ENCODE peak calls at places on chromosome 6, in eight cellular contexts. One of them, this sample, is unnamed.

GRCh38 chr6:120894077-120894476 is 440.2 kb downstream of the TBC1D32 start:
- DNase-seq in midbrain: no peak
- DNase-seq in posterior cingulate gyrus: no peak
- DNase-seq in naive thymus-derived CD4-positive, alpha-beta T cell: no peak
- DNase-seq in stimulated activated CD4-positive, alpha-beta T cell treated with anti-CD3 and anti-CD28 coated beads, TNF-alpha, amount 100 ng/mL, for 1 hour: no peak
- DNase-seq in left kidney: no peak
- DNase-seq in AG09319: no peak
- DNase-seq in tibial artery: no peak
- DNase-seq in this sample: no peak

GRCh38 chr6:134936476-134936875 is 13.4 kb downstream of the ALDH8A1 start:
- DNase-seq in left kidney: no peak
- DNase-seq in naive thymus-derived CD4-positive, alpha-beta T cell: no peak
- DNase-seq in tibial artery: no peak
- DNase-seq in AG09319: no peak
- DNase-seq in posterior cingulate gyrus: no peak
- DNase-seq in stimulated activated CD4-positive, alpha-beta T cell treated with anti-CD3 and anti-CD28 coated beads, TNF-alpha, amount 100 ng/mL, for 1 hour: no peak
- DNase-seq in midbrain: no peak
- DNase-seq in this sample: no peak

GRCh38 chr6:75202676-75203131 is 3.1 kb downstream of the COL12A1 start:
- DNase-seq in posterior cingulate gyrus: no peak
- DNase-seq in stimulated activated CD4-positive, alpha-beta T cell treated with anti-CD3 and anti-CD28 coated beads, TNF-alpha, amount 100 ng/mL, for 1 hour: no peak
- DNase-seq in midbrain: no peak
- DNase-seq in AG09319: no peak
- DNase-seq in naive thymus-derived CD4-positive, alpha-beta T cell: no peak
- DNase-seq in left kidney: no peak
- DNase-seq in tibial artery: no peak
- DNase-seq in this sample: no peak

GRCh38 chr6:39495640-39496039 is 173.1 kb upstream of the KCNK16 start:
- DNase-seq in tibial artery: no peak
- DNase-seq in posterior cingulate gyrus: no peak
- DNase-seq in left kidney: peak; percentile 32
- DNase-seq in stimulated activated CD4-positive, alpha-beta T cell treated with anti-CD3 and anti-CD28 coated beads, TNF-alpha, amount 100 ng/mL, for 1 hour: no peak
- DNase-seq in AG09319: no peak
- DNase-seq in midbrain: no peak
- DNase-seq in naive thymus-derived CD4-positive, alpha-beta T cell: no peak
- DNase-seq in this sample: no peak

GRCh38 chr6:56660374-56660730 is 17.7 kb upstream of the DST start:
- DNase-seq in left kidney: no peak
- DNase-seq in posterior cingulate gyrus: no peak
- DNase-seq in midbrain: no peak
- DNase-seq in AG09319: no peak
- DNase-seq in tibial artery: no peak
- DNase-seq in naive thymus-derived CD4-positive, alpha-beta T cell: no peak
- DNase-seq in stimulated activated CD4-positive, alpha-beta T cell treated with anti-CD3 and anti-CD28 coated beads, TNF-alpha, amount 100 ng/mL, for 1 hour: no peak
- DNase-seq in this sample: no peak

GRCh38 chr6:147961473-147962141 is 381.0 kb upstream of the SASH1 start:
- DNase-seq in posterior cingulate gyrus: no peak
- DNase-seq in naive thymus-derived CD4-positive, alpha-beta T cell: no peak
- DNase-seq in midbrain: no peak
- DNase-seq in left kidney: peak; percentile 15
- DNase-seq in stimulated activated CD4-positive, alpha-beta T cell treated with anti-CD3 and anti-CD28 coated beads, TNF-alpha, amount 100 ng/mL, for 1 hour: no peak
- DNase-seq in tibial artery: no peak
- DNase-seq in AG09319: no peak
- DNase-seq in this sample: no peak

GRCh38 chr6:97524846-97525245 is 241.8 kb upstream of the MMS22L start:
- DNase-seq in midbrain: peak; percentile 40
- DNase-seq in AG09319: no peak
- DNase-seq in left kidney: peak; percentile 18
- DNase-seq in stimulated activated CD4-positive, alpha-beta T cell treated with anti-CD3 and anti-CD28 coated beads, TNF-alpha, amount 100 ng/mL, for 1 hour: no peak
- DNase-seq in naive thymus-derived CD4-positive, alpha-beta T cell: no peak
- DNase-seq in tibial artery: no peak
- DNase-seq in posterior cingulate gyrus: peak; percentile 29
- DNase-seq in this sample: no peak

GRCh38 chr6:17705428-17705777 is 1.3 kb downstream of the NUP153 start:
- DNase-seq in AG09319: no peak
- DNase-seq in tibial artery: peak; percentile 78
- DNase-seq in midbrain: no peak
- DNase-seq in stimulated activated CD4-positive, alpha-beta T cell treated with anti-CD3 and anti-CD28 coated beads, TNF-alpha, amount 100 ng/mL, for 1 hour: no peak
- DNase-seq in naive thymus-derived CD4-positive, alpha-beta T cell: no peak
- DNase-seq in posterior cingulate gyrus: no peak
- DNase-seq in left kidney: peak; percentile 71
- DNase-seq in this sample: peak; percentile 49

GRCh38 chr6:101276066-101276465 is 117.4 kb upstream of the GRIK2 start:
- DNase-seq in naive thymus-derived CD4-positive, alpha-beta T cell: no peak
- DNase-seq in left kidney: no peak
- DNase-seq in tibial artery: no peak
- DNase-seq in midbrain: no peak
- DNase-seq in AG09319: no peak
- DNase-seq in posterior cingulate gyrus: no peak
- DNase-seq in stimulated activated CD4-positive, alpha-beta T cell treated with anti-CD3 and anti-CD28 coated beads, TNF-alpha, amount 100 ng/mL, for 1 hour: no peak
- DNase-seq in this sample: no peak

GRCh38 chr6:31128093-31128676 is 7.9 kb upstream of the CDSN start:
- DNase-seq in naive thymus-derived CD4-positive, alpha-beta T cell: peak; percentile 71
- DNase-seq in left kidney: peak; percentile 77
- DNase-seq in midbrain: peak; percentile 20
- DNase-seq in AG09319: no peak
- DNase-seq in tibial artery: no peak
- DNase-seq in stimulated activated CD4-positive, alpha-beta T cell treated with anti-CD3 and anti-CD28 coated beads, TNF-alpha, amount 100 ng/mL, for 1 hour: peak; percentile 43
- DNase-seq in posterior cingulate gyrus: peak; percentile 53
- DNase-seq in this sample: peak; percentile 66

GRCh38 chr6:32610897-32611296 is 21.2 kb upstream of the HLA-DRB1 start:
- DNase-seq in left kidney: no peak
- DNase-seq in midbrain: no peak
- DNase-seq in AG09319: no peak
- DNase-seq in stimulated activated CD4-positive, alpha-beta T cell treated with anti-CD3 and anti-CD28 coated beads, TNF-alpha, amount 100 ng/mL, for 1 hour: no peak
- DNase-seq in tibial artery: no peak
- DNase-seq in posterior cingulate gyrus: no peak
- DNase-seq in naive thymus-derived CD4-positive, alpha-beta T cell: no peak
- DNase-seq in this sample: no peak

GRCh38 chr6:133512410-133513016 is 271.4 kb downstream of the EYA4 start:
- DNase-seq in midbrain: peak; percentile 52
- DNase-seq in tibial artery: no peak
- DNase-seq in naive thymus-derived CD4-positive, alpha-beta T cell: peak; percentile 4
- DNase-seq in posterior cingulate gyrus: peak; percentile 65
- DNase-seq in stimulated activated CD4-positive, alpha-beta T cell treated with anti-CD3 and anti-CD28 coated beads, TNF-alpha, amount 100 ng/mL, for 1 hour: no peak
- DNase-seq in left kidney: peak; percentile 82
- DNase-seq in AG09319: peak; percentile 22
- DNase-seq in this sample: no peak

GRCh38 chr6:127397729-127398609 is 54.6 kb upstream of the ECHDC1 start:
- DNase-seq in stimulated activated CD4-positive, alpha-beta T cell treated with anti-CD3 and anti-CD28 coated beads, TNF-alpha, amount 100 ng/mL, for 1 hour: no peak
- DNase-seq in midbrain: no peak
- DNase-seq in left kidney: no peak
- DNase-seq in naive thymus-derived CD4-positive, alpha-beta T cell: no peak
- DNase-seq in posterior cingulate gyrus: no peak
- DNase-seq in tibial artery: no peak
- DNase-seq in AG09319: no peak
- DNase-seq in this sample: no peak

GRCh38 chr6:132995432-132995831 is 181.1 kb downstream of the RPS12 start:
- DNase-seq in stimulated activated CD4-positive, alpha-beta T cell treated with anti-CD3 and anti-CD28 coated beads, TNF-alpha, amount 100 ng/mL, for 1 hour: no peak
- DNase-seq in posterior cingulate gyrus: peak; percentile 9
- DNase-seq in left kidney: no peak
- DNase-seq in AG09319: no peak
- DNase-seq in midbrain: no peak
- DNase-seq in naive thymus-derived CD4-positive, alpha-beta T cell: no peak
- DNase-seq in tibial artery: no peak
- DNase-seq in this sample: no peak

GRCh38 chr6:13813621-13814175 is 659 bp downstream of the MCUR1 start:
- DNase-seq in AG09319: peak; percentile 23
- DNase-seq in naive thymus-derived CD4-positive, alpha-beta T cell: peak; percentile 24
- DNase-seq in stimulated activated CD4-positive, alpha-beta T cell treated with anti-CD3 and anti-CD28 coated beads, TNF-alpha, amount 100 ng/mL, for 1 hour: no peak
- DNase-seq in posterior cingulate gyrus: no peak
- DNase-seq in tibial artery: peak; percentile 85
- DNase-seq in left kidney: peak; percentile 95
- DNase-seq in midbrain: peak; percentile 30
- DNase-seq in this sample: peak; percentile 75

GRCh38 chr6:106383573-106383972 is 23.1 kb downstream of the CRYBG1 start:
- DNase-seq in tibial artery: no peak
- DNase-seq in posterior cingulate gyrus: no peak
- DNase-seq in naive thymus-derived CD4-positive, alpha-beta T cell: no peak
- DNase-seq in AG09319: no peak
- DNase-seq in midbrain: no peak
- DNase-seq in stimulated activated CD4-positive, alpha-beta T cell treated with anti-CD3 and anti-CD28 coated beads, TNF-alpha, amount 100 ng/mL, for 1 hour: no peak
- DNase-seq in left kidney: no peak
- DNase-seq in this sample: no peak

GRCh38 chr6:68128211-68128610 is 506.9 kb upstream of the ADGRB3 start:
- DNase-seq in left kidney: no peak
- DNase-seq in tibial artery: no peak
- DNase-seq in naive thymus-derived CD4-positive, alpha-beta T cell: no peak
- DNase-seq in stimulated activated CD4-positive, alpha-beta T cell treated with anti-CD3 and anti-CD28 coated beads, TNF-alpha, amount 100 ng/mL, for 1 hour: no peak
- DNase-seq in posterior cingulate gyrus: no peak
- DNase-seq in midbrain: no peak
- DNase-seq in AG09319: no peak
- DNase-seq in this sample: no peak

GRCh38 chr6:95448208-95448607 is 129.1 kb upstream of the MANEA start:
- DNase-seq in posterior cingulate gyrus: no peak
- DNase-seq in midbrain: no peak
- DNase-seq in AG09319: no peak
- DNase-seq in tibial artery: no peak
- DNase-seq in naive thymus-derived CD4-positive, alpha-beta T cell: no peak
- DNase-seq in left kidney: no peak
- DNase-seq in stimulated activated CD4-positive, alpha-beta T cell treated with anti-CD3 and anti-CD28 coated beads, TNF-alpha, amount 100 ng/mL, for 1 hour: no peak
- DNase-seq in this sample: no peak

GRCh38 chr6:62805431-62805830 is 405.8 kb upstream of the FKBP1C start:
- DNase-seq in naive thymus-derived CD4-positive, alpha-beta T cell: no peak
- DNase-seq in stimulated activated CD4-positive, alpha-beta T cell treated with anti-CD3 and anti-CD28 coated beads, TNF-alpha, amount 100 ng/mL, for 1 hour: no peak
- DNase-seq in left kidney: peak; percentile 28
- DNase-seq in midbrain: no peak
- DNase-seq in posterior cingulate gyrus: no peak
- DNase-seq in AG09319: no peak
- DNase-seq in tibial artery: no peak
- DNase-seq in this sample: no peak

GRCh38 chr6:45707188-45707587 is 308.5 kb downstream of the CLIC5 start:
- DNase-seq in AG09319: no peak
- DNase-seq in tibial artery: no peak
- DNase-seq in posterior cingulate gyrus: no peak
- DNase-seq in naive thymus-derived CD4-positive, alpha-beta T cell: no peak
- DNase-seq in left kidney: no peak
- DNase-seq in stimulated activated CD4-positive, alpha-beta T cell treated with anti-CD3 and anti-CD28 coated beads, TNF-alpha, amount 100 ng/mL, for 1 hour: no peak
- DNase-seq in midbrain: no peak
- DNase-seq in this sample: no peak

GRCh38 chr6:131948221-131948661 is 2.9 kb downstream of the CCN2 start:
- DNase-seq in naive thymus-derived CD4-positive, alpha-beta T cell: no peak
- DNase-seq in AG09319: no peak
- DNase-seq in posterior cingulate gyrus: no peak
- DNase-seq in midbrain: no peak
- DNase-seq in left kidney: no peak
- DNase-seq in tibial artery: no peak
- DNase-seq in stimulated activated CD4-positive, alpha-beta T cell treated with anti-CD3 and anti-CD28 coated beads, TNF-alpha, amount 100 ng/mL, for 1 hour: no peak
- DNase-seq in this sample: no peak

GRCh38 chr6:150600302-150601017 is 775 bp downstream of the PLEKHG1 start:
- DNase-seq in AG09319: peak; percentile 8
- DNase-seq in left kidney: peak; percentile 96
- DNase-seq in naive thymus-derived CD4-positive, alpha-beta T cell: peak; percentile 40
- DNase-seq in stimulated activated CD4-positive, alpha-beta T cell treated with anti-CD3 and anti-CD28 coated beads, TNF-alpha, amount 100 ng/mL, for 1 hour: no peak
- DNase-seq in posterior cingulate gyrus: peak; percentile 60
- DNase-seq in tibial artery: peak; percentile 74
- DNase-seq in midbrain: peak; percentile 76
- DNase-seq in this sample: peak; percentile 73

GRCh38 chr6:105798057-105798456 is 288.1 kb upstream of the PRDM1 start:
- DNase-seq in stimulated activated CD4-positive, alpha-beta T cell treated with anti-CD3 and anti-CD28 coated beads, TNF-alpha, amount 100 ng/mL, for 1 hour: no peak
- DNase-seq in tibial artery: peak; percentile 69
- DNase-seq in AG09319: peak; percentile 97
- DNase-seq in midbrain: no peak
- DNase-seq in posterior cingulate gyrus: no peak
- DNase-seq in naive thymus-derived CD4-positive, alpha-beta T cell: no peak
- DNase-seq in left kidney: peak; percentile 23
- DNase-seq in this sample: no peak

GRCh38 chr6:156731436-156731835 is 45.7 kb upstream of the ARID1B start:
- DNase-seq in posterior cingulate gyrus: no peak
- DNase-seq in stimulated activated CD4-positive, alpha-beta T cell treated with anti-CD3 and anti-CD28 coated beads, TNF-alpha, amount 100 ng/mL, for 1 hour: no peak
- DNase-seq in left kidney: no peak
- DNase-seq in AG09319: peak; percentile 15
- DNase-seq in naive thymus-derived CD4-positive, alpha-beta T cell: no peak
- DNase-seq in tibial artery: no peak
- DNase-seq in midbrain: no peak
- DNase-seq in this sample: no peak

GRCh38 chr6:153790048-153790447 is 249.0 kb upstream of the OPRM1 start:
- DNase-seq in AG09319: no peak
- DNase-seq in naive thymus-derived CD4-positive, alpha-beta T cell: no peak
- DNase-seq in midbrain: no peak
- DNase-seq in posterior cingulate gyrus: no peak
- DNase-seq in stimulated activated CD4-positive, alpha-beta T cell treated with anti-CD3 and anti-CD28 coated beads, TNF-alpha, amount 100 ng/mL, for 1 hour: no peak
- DNase-seq in tibial artery: peak; percentile 60
- DNase-seq in left kidney: peak; percentile 13
- DNase-seq in this sample: no peak

GRCh38 chr6:44704240-44705150 is 317.0 kb downstream of the CDC5L start:
- DNase-seq in AG09319: no peak
- DNase-seq in naive thymus-derived CD4-positive, alpha-beta T cell: no peak
- DNase-seq in stimulated activated CD4-positive, alpha-beta T cell treated with anti-CD3 and anti-CD28 coated beads, TNF-alpha, amount 100 ng/mL, for 1 hour: no peak
- DNase-seq in posterior cingulate gyrus: no peak
- DNase-seq in midbrain: no peak
- DNase-seq in tibial artery: no peak
- DNase-seq in left kidney: no peak
- DNase-seq in this sample: no peak

GRCh38 chr6:25630508-25631229 is 21.3 kb upstream of the SCGN start:
- DNase-seq in AG09319: no peak
- DNase-seq in tibial artery: no peak
- DNase-seq in left kidney: no peak
- DNase-seq in stimulated activated CD4-positive, alpha-beta T cell treated with anti-CD3 and anti-CD28 coated beads, TNF-alpha, amount 100 ng/mL, for 1 hour: no peak
- DNase-seq in midbrain: no peak
- DNase-seq in naive thymus-derived CD4-positive, alpha-beta T cell: no peak
- DNase-seq in posterior cingulate gyrus: no peak
- DNase-seq in this sample: no peak

GRCh38 chr6:54680531-54680930 is 166.0 kb upstream of the FAM83B start:
- DNase-seq in midbrain: no peak
- DNase-seq in left kidney: no peak
- DNase-seq in AG09319: no peak
- DNase-seq in naive thymus-derived CD4-positive, alpha-beta T cell: no peak
- DNase-seq in posterior cingulate gyrus: no peak
- DNase-seq in tibial artery: no peak
- DNase-seq in stimulated activated CD4-positive, alpha-beta T cell treated with anti-CD3 and anti-CD28 coated beads, TNF-alpha, amount 100 ng/mL, for 1 hour: no peak
- DNase-seq in this sample: no peak

GRCh38 chr6:47188588-47189021 is 121.1 kb downstream of the TNFRSF21 start:
- DNase-seq in tibial artery: no peak
- DNase-seq in naive thymus-derived CD4-positive, alpha-beta T cell: no peak
- DNase-seq in AG09319: no peak
- DNase-seq in posterior cingulate gyrus: no peak
- DNase-seq in left kidney: no peak
- DNase-seq in stimulated activated CD4-positive, alpha-beta T cell treated with anti-CD3 and anti-CD28 coated beads, TNF-alpha, amount 100 ng/mL, for 1 hour: no peak
- DNase-seq in midbrain: no peak
- DNase-seq in this sample: peak; percentile 39

GRCh38 chr6:99019341-99019740 is 71.6 kb upstream of the FBXL4 start:
- DNase-seq in AG09319: no peak
- DNase-seq in tibial artery: no peak
- DNase-seq in naive thymus-derived CD4-positive, alpha-beta T cell: no peak
- DNase-seq in midbrain: no peak
- DNase-seq in stimulated activated CD4-positive, alpha-beta T cell treated with anti-CD3 and anti-CD28 coated beads, TNF-alpha, amount 100 ng/mL, for 1 hour: no peak
- DNase-seq in posterior cingulate gyrus: no peak
- DNase-seq in left kidney: no peak
- DNase-seq in this sample: no peak

GRCh38 chr6:148790817-148791216 is 44.0 kb downstream of the UST start:
- DNase-seq in posterior cingulate gyrus: no peak
- DNase-seq in stimulated activated CD4-positive, alpha-beta T cell treated with anti-CD3 and anti-CD28 coated beads, TNF-alpha, amount 100 ng/mL, for 1 hour: no peak
- DNase-seq in naive thymus-derived CD4-positive, alpha-beta T cell: no peak
- DNase-seq in left kidney: peak; percentile 53
- DNase-seq in tibial artery: no peak
- DNase-seq in midbrain: no peak
- DNase-seq in AG09319: no peak
- DNase-seq in this sample: no peak

GRCh38 chr6:80528115-80528514 is 421.6 kb downstream of the BCKDHB start:
- DNase-seq in stimulated activated CD4-positive, alpha-beta T cell treated with anti-CD3 and anti-CD28 coated beads, TNF-alpha, amount 100 ng/mL, for 1 hour: no peak
- DNase-seq in posterior cingulate gyrus: no peak
- DNase-seq in AG09319: no peak
- DNase-seq in midbrain: no peak
- DNase-seq in naive thymus-derived CD4-positive, alpha-beta T cell: no peak
- DNase-seq in left kidney: no peak
- DNase-seq in tibial artery: no peak
- DNase-seq in this sample: no peak

GRCh38 chr6:38533064-38533463 is 106.7 kb downstream of the BTBD9 start:
- DNase-seq in naive thymus-derived CD4-positive, alpha-beta T cell: no peak
- DNase-seq in posterior cingulate gyrus: no peak
- DNase-seq in midbrain: no peak
- DNase-seq in stimulated activated CD4-positive, alpha-beta T cell treated with anti-CD3 and anti-CD28 coated beads, TNF-alpha, amount 100 ng/mL, for 1 hour: no peak
- DNase-seq in AG09319: no peak
- DNase-seq in left kidney: no peak
- DNase-seq in tibial artery: no peak
- DNase-seq in this sample: no peak

GRCh38 chr6:85669735-85670194 is 27.1 kb upstream of the SYNCRIP start:
- DNase-seq in stimulated activated CD4-positive, alpha-beta T cell treated with anti-CD3 and anti-CD28 coated beads, TNF-alpha, amount 100 ng/mL, for 1 hour: no peak
- DNase-seq in midbrain: no peak
- DNase-seq in posterior cingulate gyrus: no peak
- DNase-seq in tibial artery: no peak
- DNase-seq in naive thymus-derived CD4-positive, alpha-beta T cell: peak; percentile 52
- DNase-seq in left kidney: no peak
- DNase-seq in AG09319: peak; percentile 42
- DNase-seq in this sample: no peak

This sample was measured in lung.